ENCODE peak calls at places on chromosome 5, in seven cellular contexts. E, S, J, X, M, C and F are unnamed samples.

GRCh38 chr5:159393854-159394274 is 63.6 kb upstream of the IL12B start:
- DNase-seq in E (no peak), S (no peak), J (no peak), X (no peak), M (no peak), C (no peak), F (no peak)

GRCh38 chr5:157976429-157976828 is 117.5 kb upstream of the CLINT1 start:
- DNase-seq in E (no peak), S (no peak), J (no peak), X (no peak), M (no peak), C (no peak), F (no peak)

GRCh38 chr5:115583474-115583873 is 18.8 kb downstream of the TICAM2 start:
- DNase-seq in E (no peak), S (no peak), J (no peak), X (no peak), M (no peak), C (peak; percentile 85), F (no peak)

GRCh38 chr5:68225911-68226563 is 10.5 kb downstream of the PIK3R1 start:
- DNase-seq in E (no peak), S (no peak), J (no peak), X (no peak), M (no peak), C (no peak), F (peak; percentile 97)

GRCh38 chr5:81393783-81394718 is at the start of gene ACOT12:
- DNase-seq in E (peak; percentile 18), S (no peak), J (no peak), X (peak; percentile 35), M (no peak), C (peak; percentile 32), F (peak; percentile 11)

GRCh38 chr5:86030753-86031152 is 587.0 kb upstream of the COX7C start:
- DNase-seq in E (no peak), S (no peak), J (no peak), X (no peak), M (no peak), C (no peak), F (no peak)

GRCh38 chr5:4544049-4544675 is 596.0 kb upstream of the ADAMTS16 start:
- DNase-seq in E (no peak), S (no peak), J (no peak), X (no peak), M (no peak), C (no peak), F (no peak)

GRCh38 chr5:147398860-147399259 is 111.0 kb downstream of the DPYSL3 start:
- DNase-seq in E (no peak), S (no peak), J (no peak), X (no peak), M (no peak), C (no peak), F (no peak)

GRCh38 chr5:37043693-37044092 is 167.1 kb downstream of the NIPBL start:
- DNase-seq in E (peak; percentile 24), S (no peak), J (no peak), X (no peak), M (no peak), C (no peak), F (peak; percentile 14)

GRCh38 chr5:176365663-176366574 is 632 bp downstream of the ARL10 start:
- DNase-seq in E (no peak), S (peak; percentile 25), J (no peak), X (peak; percentile 62), M (no peak), C (peak; percentile 47), F (no peak)

DNA sequence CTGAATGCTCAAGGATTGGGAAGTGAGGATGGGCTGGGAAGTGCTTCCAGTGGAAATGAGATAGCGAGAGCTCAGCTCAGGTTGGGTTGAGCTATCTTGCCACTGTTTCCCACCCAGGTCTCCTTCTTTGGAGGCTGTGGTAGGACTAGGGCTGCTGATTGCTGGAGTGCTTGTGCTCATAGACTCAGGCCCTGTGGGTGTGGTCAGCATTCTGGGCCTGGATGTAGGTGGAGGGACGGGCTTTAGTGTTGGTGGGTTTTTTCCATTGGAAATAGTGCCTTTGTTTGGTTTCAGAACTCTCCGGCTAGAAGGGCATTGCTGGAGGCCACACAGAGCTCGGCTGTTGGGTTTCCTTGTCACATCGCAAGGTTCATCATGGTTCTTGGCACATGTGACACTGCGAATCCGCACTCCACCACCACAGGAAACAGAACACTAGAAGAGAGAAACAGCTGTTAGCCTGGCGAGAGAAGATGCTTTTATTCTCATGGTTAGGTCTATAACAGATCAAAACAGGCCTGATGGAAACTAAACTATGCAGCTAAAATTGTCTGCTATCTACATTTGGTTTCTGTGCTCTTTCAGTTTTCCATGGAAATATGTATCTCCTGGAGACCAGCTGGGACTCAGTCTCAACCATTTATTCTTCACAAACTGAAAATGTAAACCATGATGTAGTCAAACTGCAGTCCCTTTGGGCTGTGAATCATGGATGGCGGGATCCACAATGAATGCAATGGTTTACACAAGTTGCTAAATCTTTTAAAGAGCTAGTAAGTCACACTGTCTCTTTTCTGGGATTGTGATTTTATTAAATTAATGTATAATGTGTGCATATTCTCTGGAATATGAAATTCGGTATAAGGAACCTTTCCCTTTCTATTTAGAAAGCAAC is 136.2 kb downstream of the TARS1 start:
- DNase-seq in E (no peak), S (no peak), J (no peak), X (no peak), M (no peak), C (peak; percentile 12), F (no peak)
- H3K4me1 ChIP-seq in E (no peaks in the 10 kb centered on the region), S (no peaks in the 10 kb centered on the region), J (no peaks in the 10 kb centered on the region), X (no peaks in the 10 kb centered on the region), M (no peaks in the 10 kb centered on the region), C (no peaks in the 10 kb centered on the region), F (no peaks in the 10 kb centered on the region)

GRCh38 chr5:53041071-53041692 is 52.0 kb downstream of the ITGA2 start:
- DNase-seq in E (no peak), S (peak; percentile 29), J (no peak), X (no peak), M (no peak), C (peak; percentile 56), F (peak; percentile 27)

GRCh38 chr5:53039855-53040254 is 50.7 kb downstream of the ITGA2 start:
- DNase-seq in E (no peak), S (peak; percentile 3), J (no peak), X (no peak), M (no peak), C (no peak), F (no peak)

GRCh38 chr5:53038196-53038847 is 49.2 kb downstream of the ITGA2 start:
- DNase-seq in E (no peak), S (no peak), J (no peak), X (no peak), M (no peak), C (no peak), F (no peak)

GRCh38 chr5:53045263-53045662 is 56.1 kb downstream of the ITGA2 start:
- DNase-seq in E (no peak), S (no peak), J (no peak), X (no peak), M (no peak), C (no peak), F (no peak)

DNA sequence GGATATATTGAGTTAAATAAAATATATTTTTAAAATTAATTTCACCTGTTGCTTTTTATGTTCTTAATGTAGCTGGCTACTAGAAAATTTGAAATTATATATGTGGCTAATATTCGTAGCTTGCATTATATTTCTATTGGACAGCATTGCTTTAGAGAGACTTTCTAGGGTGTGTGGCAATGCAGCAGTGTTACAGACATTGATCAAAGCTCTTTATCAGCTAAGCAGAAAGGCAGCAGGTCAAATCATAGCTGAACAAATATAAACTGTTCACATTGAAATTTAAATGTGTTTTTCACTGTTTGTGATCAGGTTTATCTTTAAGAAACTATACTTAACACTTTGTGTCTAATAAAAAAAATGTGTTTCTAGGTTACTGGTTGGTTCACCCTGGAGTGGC is 52.6 kb downstream of the ITGA2 start:
- DNase-seq in E (no peak), S (no peak), J (no peak), X (no peak), M (no peak), C (no peak), F (no peak)
- H3K4me1 ChIP-seq in E (peaks cover 21% of the 10 kb centered on the region), S (peaks cover 12% of the 10 kb centered on the region), J (peaks cover 4% of the 10 kb centered on the region), X (no peaks in the 10 kb centered on the region), M (peaks cover 11% of the 10 kb centered on the region), C (peaks cover 23% of the 10 kb centered on the region), F (peaks cover 2% of the 10 kb centered on the region)

GRCh38 chr5:109327572-109327971 is 82.2 kb downstream of the PJA2 start:
- DNase-seq in E (no peak), S (no peak), J (no peak), X (peak; percentile 15), M (no peak), C (no peak), F (no peak)

GRCh38 chr5:109324941-109325340 is 84.8 kb downstream of the PJA2 start:
- DNase-seq in E (no peak), S (no peak), J (no peak), X (no peak), M (no peak), C (no peak), F (no peak)

GRCh38 chr5:109328626-109329025 is 81.1 kb downstream of the PJA2 start:
- DNase-seq in E (no peak), S (no peak), J (no peak), X (no peak), M (no peak), C (no peak), F (no peak)

GRCh38 chr5:109325456-109325855 is 84.3 kb downstream of the PJA2 start:
- DNase-seq in E (no peak), S (no peak), J (no peak), X (no peak), M (no peak), C (no peak), F (no peak)

DNA sequence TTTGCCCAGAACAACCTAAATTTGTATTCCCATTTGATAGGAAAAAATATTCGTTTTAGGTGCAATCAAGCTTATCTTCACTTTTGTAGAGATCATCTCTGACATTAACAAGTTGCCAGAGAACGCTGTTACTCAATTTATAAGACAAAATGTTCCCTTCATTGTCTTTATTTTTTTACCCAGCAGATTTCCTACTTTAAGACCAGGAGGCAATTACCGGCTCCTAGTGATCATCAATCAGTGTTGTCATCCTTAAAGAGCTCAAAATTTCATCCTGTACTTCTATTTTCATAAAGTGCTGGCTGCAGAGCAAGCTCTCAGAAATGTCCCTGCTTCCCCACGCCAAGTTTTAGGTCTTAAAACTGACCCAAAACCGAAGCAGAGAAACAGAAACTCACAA is 82.9 kb downstream of the PJA2 start:
- DNase-seq in E (no peak), S (no peak), J (no peak), X (no peak), M (no peak), C (no peak), F (no peak)
- H3K4me1 ChIP-seq in E (no peaks in the 10 kb centered on the region), S (no peaks in the 10 kb centered on the region), J (no peaks in the 10 kb centered on the region), X (no peaks in the 10 kb centered on the region), M (no peaks in the 10 kb centered on the region), C (peaks cover 11% of the 10 kb centered on the region), F (no peaks in the 10 kb centered on the region)

GRCh38 chr5:168327451-168327850 is 36.0 kb downstream of the WWC1 start:
- DNase-seq in E (no peak), S (no peak), J (no peak), X (no peak), M (no peak), C (no peak), F (no peak)

GRCh38 chr5:168327019-168327421 is 35.6 kb downstream of the WWC1 start:
- DNase-seq in E (no peak), S (no peak), J (no peak), X (no peak), M (no peak), C (no peak), F (no peak)

GRCh38 chr5:168329302-168329701 is 37.9 kb downstream of the WWC1 start:
- DNase-seq in E (peak; percentile 51), S (no peak), J (no peak), X (no peak), M (no peak), C (no peak), F (no peak)

GRCh38 chr5:168328804-168329203 is 37.4 kb downstream of the WWC1 start:
- DNase-seq in E (peak; percentile 89), S (no peak), J (no peak), X (no peak), M (peak; percentile 62), C (peak; percentile 23), F (peak; percentile 67)

GRCh38 chr5:168327994-168328393 is 36.5 kb downstream of the WWC1 start:
- DNase-seq in E (no peak), S (no peak), J (no peak), X (no peak), M (no peak), C (no peak), F (no peak)
- H3K4me1 ChIP-seq in E (peaks cover 98% of the 10 kb centered on the region), S (no peaks in the 10 kb centered on the region), J (no peaks in the 10 kb centered on the region), X (no peaks in the 10 kb centered on the region), M (no peaks in the 10 kb centered on the region), C (no peaks in the 10 kb centered on the region), F (peaks cover 7% of the 10 kb centered on the region)